ENCODE peak calls at places on chromosomes 1 and 21, in eight cellular contexts. M is HL-60; H is HCEC 1CT; P is stimulated activated CD4-positive, alpha-beta T cell treated with anti-CD3 and anti-CD28 coated beads, Interleukin-1b, Interleukin-23, amount 100 ng/mL, for 4 hours; N is Daoy; G is thoracic aorta; F is substantia nigra; V is globus pallidus. Y is an unnamed sample.

GRCh38 chr1:195158091-195158490 is 1450.1 kb downstream of the KCNT2 start:
- DNase-seq in M (no peak), H (no peak), P (no peak), N (no peak), G (no peak), F (no peak), V (no peak), Y (no peak)

GRCh38 chr1:39333296-39333695 is 128.8 kb downstream of the MACF1 start:
- DNase-seq in M (no peak), H (no peak), P (no peak), N (no peak), G (no peak), F (no peak), V (no peak), Y (no peak)

GRCh38 chr1:162168261-162168660 is 98.8 kb downstream of the NOS1AP start:
- DNase-seq in M (no peak), H (no peak), P (no peak), N (no peak), G (no peak), F (no peak), V (peak), Y (no peak)

GRCh38 chr1:223873044-223873443 is 27.3 kb upstream of the TP53BP2 start:
- DNase-seq in M (no peak), H (no peak), P (no peak), N (peak), G (no peak), F (no peak), V (no peak), Y (peak)

GRCh38 chr1:230643887-230644286 is 1.6 kb downstream of the COG2 start:
- DNase-seq in M (no peak), H (peak), P (no peak), N (no peak), G (no peak), F (no peak), V (no peak), Y (peak)

GRCh38 chr1:924619-925323 is 1.0 kb downstream of the SAMD11 start:
- DNase-seq in M (no peak), H (peak), P (no peak), N (peak), G (no peak), F (no peak), V (no peak), Y (peak)

GRCh38 chr1:3564921-3565831 is 46.1 kb downstream of the MEGF6 start:
- DNase-seq in M (no peak), H (no peak), P (peak), N (peak), G (no peak), F (no peak), V (no peak), Y (no peak)

GRCh38 chr1:10398278-10398733 is 558 bp upstream of the PGD start:
- DNase-seq in M (no peak), H (no peak), P (no peak), N (no peak), G (no peak), F (no peak), V (no peak), Y (peak)

GRCh38 chr21:29920938-29921337 is 18.9 kb downstream of the GRIK1 start:
- DNase-seq in M (no peak), H (no peak), P (no peak), N (no peak), G (no peak), F (no peak), V (no peak), Y (no peak)

GRCh38 chr1:3545363-3546047 is 65.8 kb downstream of the MEGF6 start:
- DNase-seq in M (no peak), H (no peak), P (no peak), N (no peak), G (no peak), F (no peak), V (no peak), Y (no peak)

GRCh38 chr1:81948495-81948894 is 147.8 kb downstream of the ADGRL2 start:
- DNase-seq in M (no peak), H (no peak), P (no peak), N (no peak), G (no peak), F (no peak), V (no peak), Y (no peak)

GRCh38 chr1:39892611-39893595 is 8.8 kb downstream of the MYCL start:
- DNase-seq in M (no peak), H (peak), P (no peak), N (peak), G (no peak), F (no peak), V (no peak), Y (peak)

GRCh38 chr1:232110281-232111090 is 483.9 kb downstream of the DISC1 start:
- DNase-seq in M (no peak), H (no peak), P (no peak), N (peak), G (no peak), F (no peak), V (no peak), Y (peak)

GRCh38 chr21:15164678-15165303 is 100.0 kb upstream of the NRIP1 start:
- DNase-seq in M (no peak), H (no peak), P (no peak), N (no peak), G (no peak), F (no peak), V (no peak), Y (peak)

GRCh38 chr21:29501451-29501850 is 202.7 kb downstream of the BACH1 start:
- DNase-seq in M (no peak), H (peak), P (no peak), N (no peak), G (no peak), F (no peak), V (no peak), Y (peak)

GRCh38 chr1:21334214-21335087 is 44.2 kb upstream of the ECE1 start:
- DNase-seq in M (peak), H (peak), P (peak), N (peak), G (peak), F (no peak), V (no peak), Y (peak)

GRCh38 chr1:203592728-203593127 is 33.9 kb upstream of the ATP2B4 start:
- DNase-seq in M (no peak), H (peak), P (no peak), N (no peak), G (no peak), F (no peak), V (no peak), Y (no peak)

GRCh38 chr1:53731779-53732305 is 7.1 kb downstream of the GLIS1 start:
- DNase-seq in M (no peak), H (no peak), P (no peak), N (peak), G (no peak), F (no peak), V (no peak), Y (peak)

GRCh38 chr1:170075186-170075585 is 691 bp upstream of the KIFAP3 start:
- DNase-seq in M (no peak), H (no peak), P (no peak), N (no peak), G (no peak), F (no peak), V (no peak), Y (no peak)

GRCh38 chr1:36387141-36387949 is 1.6 kb upstream of the STK40 start:
- DNase-seq in M (no peak), H (peak), P (no peak), N (peak), G (no peak), F (no peak), V (no peak), Y (peak)

GRCh38 chr1:15876357-15876756 is 28.9 kb downstream of the SPEN start:
- DNase-seq in M (no peak), H (no peak), P (no peak), N (no peak), G (no peak), F (no peak), V (no peak), Y (no peak)

GRCh38 chr21:14900058-14900457 is 164.7 kb downstream of the NRIP1 start:
- DNase-seq in M (no peak), H (peak), P (no peak), N (peak), G (no peak), F (no peak), V (no peak), Y (peak)

GRCh38 chr1:18948913-18949688 is 7.4 kb downstream of the IFFO2 start:
- DNase-seq in M (no peak), H (peak), P (no peak), N (peak), G (no peak), F (no peak), V (no peak), Y (peak)

GRCh38 chr1:205693421-205693991 is 13.2 kb upstream of the SLC45A3 start:
- DNase-seq in M (no peak), H (no peak), P (no peak), N (no peak), G (no peak), F (no peak), V (no peak), Y (no peak)

GRCh38 chr21:45302082-45303061 is 14.7 kb upstream of the POFUT2 start:
- DNase-seq in M (no peak), H (no peak), P (peak), N (no peak), G (no peak), F (no peak), V (no peak), Y (no peak)

GRCh38 chr21:42315296-42315891 is at the start of gene TFF3:
- DNase-seq in M (no peak), H (no peak), P (no peak), N (peak), G (no peak), F (no peak), V (no peak), Y (peak)

GRCh38 chr1:47887060-47887851 is 109.9 kb downstream of the TRABD2B start:
- DNase-seq in M (no peak), H (no peak), P (no peak), N (no peak), G (no peak), F (no peak), V (no peak), Y (no peak)